ENCODE peak calls at places on chromosomes 3 and 15, in eight cellular contexts. D, U, L, N, S, P, T and Z are unnamed samples.

GRCh38 chr3:194673761-194674160 is 1.8 kb upstream of the LSG1 start:
- DNase-seq in D (no peak), N (no peak), S (no peak), T (no peak), L (no peak), P (no peak), U (no peak), Z (no peak)

GRCh38 chr15:92693922-92694331 is 38.4 kb upstream of the FAM174B start:
- DNase-seq in P (no peak), N (peak; percentile 34), D (no peak), S (peak; percentile 3), L (peak; percentile 72), U (peak; percentile 10), T (no peak), Z (no peak)

GRCh38 chr3:197197334-197197733 is 101.1 kb downstream of the DLG1 start:
- DNase-seq in T (no peak), S (no peak), L (no peak), D (no peak), U (no peak), N (no peak), P (no peak), Z (no peak)

GRCh38 chr3:69182588-69183299 is 60.3 kb upstream of the LMOD3 start:
- DNase-seq in T (no peak), U (no peak), D (no peak), P (no peak), N (no peak), L (no peak), S (peak; percentile 81), Z (no peak)

GRCh38 chr15:42490743-42491539 is at the start of gene ZNF106:
- DNase-seq in D (peak; percentile 67), S (peak; percentile 92), P (peak; percentile 76), U (peak; percentile 90), L (peak; percentile 85), T (peak; percentile 89), N (peak; percentile 76), Z (peak; percentile 87)

GRCh38 chr3:194824676-194825075 is 139.0 kb downstream of the FAM43A start:
- DNase-seq in L (no peak), N (no peak), P (no peak), S (peak; percentile 29), U (no peak), D (no peak), T (no peak), Z (no peak)

GRCh38 chr15:52394020-52394608 is 98.5 kb upstream of the MYO5C start:
- DNase-seq in N (no peak), T (no peak), P (no peak), L (no peak), D (no peak), S (no peak), U (no peak), Z (no peak)

GRCh38 chr3:12574656-12575055 is 17.8 kb downstream of the MKRN2 start:
- DNase-seq in T (no peak), S (no peak), P (no peak), U (no peak), N (no peak), D (no peak), L (no peak), Z (no peak)

GRCh38 chr3:175005881-175006280 is 146.7 kb downstream of the NAALADL2 start:
- DNase-seq in D (no peak), P (no peak), T (no peak), L (no peak), U (no peak), N (no peak), S (no peak), Z (no peak)

GRCh38 chr15:52114656-52115055 is 2.1 kb upstream of the BCL2L10 start:
- DNase-seq in D (no peak), T (no peak), S (no peak), L (no peak), N (no peak), P (no peak), U (no peak), Z (no peak)

GRCh38 chr3:156685198-156685597 is 10.8 kb downstream of the TIPARP start:
- DNase-seq in S (peak; percentile 53), T (no peak), L (peak; percentile 46), D (no peak), N (no peak), P (no peak), U (no peak), Z (no peak)

GRCh38 chr15:68019814-68020525 is 34.1 kb upstream of the PIAS1 start:
- DNase-seq in N (no peak), T (no peak), S (no peak), P (no peak), D (no peak), U (no peak), L (no peak), Z (no peak)

GRCh38 chr3:57256844-57257243 is 29.3 kb downstream of the APPL1 start:
- DNase-seq in U (no peak), D (no peak), S (no peak), T (no peak), P (no peak), L (no peak), N (no peak), Z (no peak)

GRCh38 chr3:51934139-51934850 is 7.4 kb downstream of the RRP9 start:
- DNase-seq in N (no peak), P (no peak), S (no peak), L (no peak), D (no peak), T (no peak), U (no peak), Z (no peak)

DNA sequence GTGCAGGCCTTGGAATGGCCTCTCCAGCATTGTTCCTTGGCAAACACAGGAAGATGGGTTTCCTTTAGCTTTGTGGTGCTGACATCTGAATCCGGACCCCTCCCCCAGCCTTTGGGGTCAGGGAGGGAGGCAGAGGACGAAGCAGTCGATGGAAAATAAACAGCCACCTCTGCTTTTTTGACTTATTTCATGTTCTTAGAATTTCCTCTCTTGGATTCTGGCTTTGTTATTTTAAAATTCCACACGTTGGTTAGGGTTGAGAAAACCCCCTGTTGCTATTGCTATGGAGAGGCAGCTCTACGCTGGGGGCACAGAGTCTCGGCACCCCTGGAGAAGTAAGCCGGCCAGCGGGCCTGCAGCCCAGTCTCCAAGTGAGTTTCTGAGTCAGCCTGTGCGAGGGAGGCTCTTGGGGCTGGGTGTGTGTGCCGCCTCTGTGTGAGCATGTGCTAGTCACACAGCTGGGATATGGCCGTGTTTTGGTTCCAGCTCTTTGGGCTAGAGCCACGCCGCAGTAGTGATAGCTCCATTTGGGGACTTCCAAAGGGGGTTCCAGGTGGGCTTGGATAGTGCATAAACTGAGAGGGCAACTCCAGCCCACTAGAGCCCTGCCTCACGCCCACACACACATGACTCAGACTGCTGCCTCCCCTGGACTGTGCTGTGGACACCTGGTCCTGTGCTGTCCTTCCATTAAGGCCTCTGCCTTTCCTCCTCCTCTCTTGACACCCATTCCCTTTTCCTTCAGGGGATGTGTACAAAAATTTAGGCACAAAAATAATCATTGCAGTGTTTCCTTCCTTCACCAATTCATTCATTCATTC is 58.8 kb downstream of the AMOTL2 start:
- DNase-seq in U (peak; percentile 48), L (no peak), P (peak; percentile 79), D (peak; percentile 22), N (no peak), S (peak; percentile 82), T (peak; percentile 33), Z (peak; percentile 54)
- H3K4me1 ChIP-seq in U (peaks cover 46% of the 10 kb centered on the region), L (peaks cover 76% of the 10 kb centered on the region), P (peaks cover 45% of the 10 kb centered on the region), D (peaks cover 3% of the 10 kb centered on the region), N (peaks cover 77% of the 10 kb centered on the region), S (peaks cover 41% of the 10 kb centered on the region), T (peaks cover 11% of the 10 kb centered on the region), Z (peaks cover 22% of the 10 kb centered on the region)

DNA sequence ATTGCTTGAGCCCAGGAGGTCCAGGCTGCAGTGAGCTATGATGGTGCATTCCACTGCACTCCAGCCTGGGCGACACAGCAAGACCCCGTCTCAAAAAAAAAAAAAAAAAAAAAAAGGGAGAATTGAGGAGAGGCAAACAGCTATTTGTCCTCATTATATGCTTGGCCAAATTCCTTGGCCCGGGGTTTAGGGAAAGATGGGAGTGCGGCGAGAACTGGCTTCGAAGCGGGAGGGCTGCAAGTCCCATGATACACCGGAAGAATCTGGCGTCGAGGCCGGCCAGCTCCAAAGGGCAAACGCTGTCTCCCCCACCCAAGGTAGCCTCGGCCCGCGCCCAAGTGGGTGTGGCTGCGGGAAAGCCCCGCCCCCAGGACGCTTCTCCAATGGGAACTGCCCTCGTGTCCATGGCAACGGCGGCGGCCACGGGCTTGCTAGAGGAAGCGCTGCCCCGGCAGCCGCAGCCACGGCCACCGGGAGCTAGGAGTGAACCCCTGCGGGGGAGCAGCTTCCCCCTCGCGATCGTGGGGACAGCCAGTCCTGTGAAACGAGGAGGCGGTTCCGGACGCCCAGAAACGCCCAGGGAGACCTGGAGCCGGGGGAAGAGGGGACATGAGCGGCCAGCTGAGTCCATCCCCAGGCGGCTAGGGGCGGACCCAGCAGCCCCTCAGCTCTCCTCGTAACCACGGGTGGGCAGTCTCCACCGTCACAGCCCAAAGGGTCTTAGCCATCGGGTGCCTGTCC is at the start of gene TTLL13:
- DNase-seq in S (peak; percentile 72), N (peak; percentile 56), D (peak; percentile 85), P (peak; percentile 95), L (peak; percentile 92), U (peak; percentile 98), T (peak; percentile 97), Z (peak; percentile 96)
- TF ChIP-seq POLR2A in S (no peak), N (no peak), D (no peak), P (no peak), L (peak; percentile 93), U (peak; percentile 9), T (peak; percentile 29), Z (no peak)

DNA sequence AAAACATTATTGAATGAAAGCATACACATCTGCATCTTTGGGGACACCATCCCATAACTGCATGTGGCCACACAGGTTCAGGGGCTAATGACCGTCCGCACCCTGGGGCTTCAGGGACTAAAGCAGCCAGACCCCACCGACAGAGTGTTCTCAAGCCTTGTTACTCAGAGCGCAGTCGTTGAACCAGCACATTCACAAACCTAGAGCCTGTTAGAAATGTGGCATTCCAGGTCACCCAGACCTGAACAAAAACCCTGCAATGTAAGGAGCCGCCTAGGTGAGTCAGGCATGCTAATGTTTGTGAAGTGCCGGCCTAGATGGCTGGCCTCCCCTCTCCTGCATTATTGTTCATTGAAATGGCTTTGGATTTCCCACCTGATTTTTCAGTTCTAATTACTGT is 52.3 kb upstream of the HACD2 start:
- DNase-seq in U (no peak), N (no peak), T (no peak), S (no peak), L (no peak), D (no peak), P (no peak), Z (no peak)
- H3K4me1 ChIP-seq in U (peaks cover 32% of the 10 kb centered on the region), N (peaks cover 17% of the 10 kb centered on the region), T (peaks cover 3% of the 10 kb centered on the region), S (peaks cover 34% of the 10 kb centered on the region), L (peaks cover 11% of the 10 kb centered on the region), D (no peaks in the 10 kb centered on the region), P (peaks cover 4% of the 10 kb centered on the region), Z (peaks cover 10% of the 10 kb centered on the region)

GRCh38 chr15:64155802-64156651 is 4.5 kb downstream of the SNX22 start:
- DNase-seq in T (no peak), L (no peak), D (no peak), P (no peak), U (no peak), N (no peak), S (no peak), Z (no peak)

GRCh38 chr15:64158363-64159134 is 4.3 kb downstream of the PPIB start:
- DNase-seq in P (no peak), S (no peak), L (no peak), U (no peak), T (no peak), N (no peak), D (no peak), Z (no peak)

GRCh38 chr15:64157599-64158125 is 5.2 kb downstream of the PPIB start:
- DNase-seq in D (no peak), N (no peak), S (no peak), P (no peak), U (no peak), T (no peak), L (no peak), Z (peak; percentile 43)

GRCh38 chr15:64153480-64154367 is 2.2 kb downstream of the SNX22 start:
- DNase-seq in T (peak; percentile 92), S (peak; percentile 79), N (peak; percentile 57), P (peak; percentile 85), U (peak; percentile 90), L (peak; percentile 90), D (peak; percentile 81), Z (peak; percentile 90)

GRCh38 chr15:64156652-64157331 is 5.3 kb downstream of the SNX22 start:
- DNase-seq in D (no peak), T (no peak), L (no peak), N (no peak), S (no peak), U (no peak), P (no peak), Z (peak; percentile 43)
- TF ChIP-seq POLR2A in D (no peak), T (no peak), L (no peak), N (no peak), S (no peak), U (no peak), P (no peak), Z (no peak)